ENCODE peak calls at places on chromosome 10, in four cellular contexts. F is K562, N is SK-N-SH, C is HepG2. Q is an unnamed sample.

GRCh38 chr10:12847361-12847975 is 154.0 kb downstream of the CCDC3 start:
- DNase-seq in N (peak), C (no peak), F (peak), Q (peak)

GRCh38 chr10:110893559-110894179 is 21.9 kb downstream of the PDCD4 start:
- DNase-seq in N (peak), F (peak), C (peak), Q (peak)

GRCh38 chr10:83555264-83555663 is 584.0 kb upstream of the GHITM start:
- DNase-seq in N (no peak), C (no peak), F (no peak), Q (no peak)

GRCh38 chr10:124308811-124309210 is 109.9 kb downstream of the OAT start:
- DNase-seq in N (no peak), C (no peak), F (no peak), Q (no peak)

GRCh38 chr10:96896884-96897589 is 64.9 kb downstream of the LCOR start:
- DNase-seq in N (no peak), C (no peak), F (no peak), Q (no peak)

GRCh38 chr10:98231417-98231816 is 36.6 kb downstream of the LOXL4 start:
- DNase-seq in C (no peak), N (no peak), F (no peak), Q (no peak)

GRCh38 chr10:112565434-112566053 is 118.5 kb downstream of the VTI1A start:
- DNase-seq in C (peak), F (peak), N (peak), Q (peak)

GRCh38 chr10:22436893-22437619 is 91.8 kb downstream of the SPAG6 start:
- DNase-seq in C (peak), F (no peak), N (peak), Q (peak)

GRCh38 chr10:36177071-36177470 is 535.0 kb upstream of the FZD8 start:
- DNase-seq in N (no peak), F (no peak), C (no peak), Q (no peak)

GRCh38 chr10:31321396-31321941 is 2.5 kb downstream of the ZEB1 start:
- DNase-seq in F (no peak), C (no peak), N (peak), Q (no peak)
- TF ChIP-seq ELF1 in F (no peak), C (no peak), N (no peak), Q (no peak)

GRCh38 chr10:119550802-119551201 is 8.3 kb upstream of the RGS10 start:
- DNase-seq in C (no peak), N (no peak), F (no peak), Q (no peak)
- TF ChIP-seq ELF1 in C (no peak), N (no peak), F (no peak), Q (no peak)

DNA sequence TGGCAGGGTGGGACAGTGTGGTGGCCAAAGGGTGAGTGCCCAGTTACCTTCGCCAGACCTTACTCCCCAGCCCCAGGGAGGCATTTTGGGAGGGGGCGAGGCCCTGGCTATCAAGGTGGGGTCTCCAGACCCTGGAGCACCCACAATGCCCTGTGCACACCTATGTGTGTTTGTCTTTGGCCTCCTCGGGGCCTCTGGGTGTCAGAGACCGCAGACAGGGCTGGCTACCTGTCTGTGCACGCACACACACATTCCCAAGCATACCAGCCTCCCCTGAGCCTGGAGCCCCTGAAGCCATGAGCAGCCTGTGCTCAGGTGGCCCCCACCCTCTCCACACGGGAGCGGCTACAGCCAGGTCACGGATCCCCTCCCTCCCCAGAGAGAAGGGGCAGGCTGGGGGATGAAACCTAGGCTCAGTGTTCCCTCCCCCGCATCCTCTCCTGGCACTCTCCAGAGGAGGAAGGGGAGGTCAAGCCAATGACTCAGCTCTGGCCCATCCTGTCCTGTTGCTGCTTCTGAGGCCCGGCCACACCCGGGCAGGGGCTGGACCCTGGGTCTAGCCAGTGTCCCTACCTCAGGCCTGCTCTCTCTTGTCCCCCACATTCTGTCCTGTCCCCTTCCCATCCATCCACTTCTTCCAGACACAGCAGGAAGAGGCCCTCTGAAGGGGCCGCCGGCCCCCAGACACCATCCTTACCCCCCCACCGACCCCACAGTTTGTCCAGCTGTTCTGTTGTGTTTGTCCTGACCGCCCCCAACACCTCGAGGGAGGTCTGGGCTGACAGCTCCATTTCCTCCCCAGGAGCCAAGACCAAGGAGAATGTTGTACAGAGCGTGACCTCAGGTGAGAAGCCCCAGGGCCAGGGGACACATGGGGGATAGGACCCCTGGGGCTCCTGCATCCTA is 685 bp downstream of the SNCG start:
- DNase-seq in C (peak), F (peak), N (peak), Q (peak)
- TF ChIP-seq ELF1 in C (no peak), F (no peak), N (no peak), Q (no peak)

DNA sequence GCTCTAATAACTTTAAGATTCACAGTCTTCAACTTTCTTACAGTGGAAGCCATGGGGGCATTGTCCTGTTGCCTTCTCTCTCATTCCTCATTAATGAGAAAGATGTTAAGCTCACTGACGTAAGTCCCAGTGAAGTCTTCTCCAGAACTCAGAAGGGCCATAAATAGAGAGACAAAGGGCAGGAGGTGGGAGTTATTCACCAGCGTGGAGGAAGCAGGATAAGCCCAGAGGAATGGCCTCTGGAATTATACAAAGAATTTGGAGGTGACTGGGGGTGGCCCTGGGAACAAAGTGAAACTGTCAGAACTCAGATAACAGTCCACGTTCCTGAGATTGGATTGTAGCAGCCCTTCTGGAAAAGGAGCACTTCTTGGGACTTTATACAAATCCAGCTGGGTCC is 52.4 kb downstream of the SORBS1 start:
- DNase-seq in C (peak), N (no peak), F (no peak), Q (no peak)
- TF ChIP-seq ELF1 in C (no peak), N (no peak), F (no peak), Q (no peak)

GRCh38 chr10:63544418-63544817 is 23.2 kb downstream of the REEP3 start:
- DNase-seq in F (no peak), N (no peak), C (no peak), Q (no peak)

GRCh38 chr10:63549810-63550209 is 28.6 kb downstream of the REEP3 start:
- DNase-seq in N (no peak), C (no peak), F (no peak), Q (no peak)

GRCh38 chr10:63548860-63549259 is 27.7 kb downstream of the REEP3 start:
- DNase-seq in C (no peak), F (no peak), N (no peak), Q (no peak)

GRCh38 chr10:63543576-63543962 is 22.4 kb downstream of the REEP3 start:
- DNase-seq in C (no peak), F (no peak), N (no peak), Q (no peak)

GRCh38 chr10:63547628-63548356 is 26.6 kb downstream of the REEP3 start:
- DNase-seq in N (peak), C (no peak), F (peak), Q (no peak)
- TF ChIP-seq ELF1 in N (no peak), C (no peak), F (no peak), Q (no peak)

GRCh38 chr10:70715853-70716795 is 43.8 kb downstream of the ADAMTS14 start:
- DNase-seq in N (no peak), F (peak), C (peak), Q (peak)
- TF ChIP-seq ELF1 in N (no peak), F (no peak), C (no peak), Q (no peak)

DNA sequence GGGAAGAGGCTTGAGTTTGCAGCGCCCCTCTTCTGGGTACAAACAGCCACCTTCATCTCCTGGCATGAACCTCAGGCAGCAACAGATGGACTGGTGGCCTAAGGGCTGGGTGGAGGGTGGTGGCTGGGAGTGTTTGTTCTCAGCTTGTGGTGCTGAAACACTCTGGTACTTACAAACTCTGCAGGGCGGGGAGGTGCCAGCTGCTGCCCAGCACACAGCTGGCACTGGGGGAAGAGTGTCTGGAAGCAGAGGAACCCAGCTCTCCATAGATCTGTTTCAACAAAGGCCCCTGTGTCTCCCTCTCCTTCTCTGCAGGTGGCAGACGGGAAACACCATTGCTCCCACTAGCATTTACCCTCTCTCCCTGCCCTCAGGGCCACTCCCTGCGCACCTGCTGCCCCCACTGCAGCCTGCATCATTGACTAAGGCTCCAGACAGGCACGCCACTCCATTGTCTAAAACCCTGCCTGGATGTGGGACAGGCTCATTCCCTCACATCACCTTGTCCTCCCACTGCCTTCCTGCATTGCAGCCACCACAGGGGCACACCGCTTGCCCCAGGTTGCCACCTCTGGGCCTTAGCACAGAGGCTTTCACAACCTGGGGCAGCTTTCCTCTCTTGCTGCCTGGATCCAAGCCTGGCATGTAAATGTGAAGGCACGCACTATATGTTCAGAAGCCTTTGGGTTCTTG is 6.5 kb downstream of the ARHGAP22 start:
- DNase-seq in F (no peak), C (no peak), N (no peak), Q (no peak)
- TF ChIP-seq ELF1 in F (no peak), C (no peak), N (no peak), Q (no peak)

DNA sequence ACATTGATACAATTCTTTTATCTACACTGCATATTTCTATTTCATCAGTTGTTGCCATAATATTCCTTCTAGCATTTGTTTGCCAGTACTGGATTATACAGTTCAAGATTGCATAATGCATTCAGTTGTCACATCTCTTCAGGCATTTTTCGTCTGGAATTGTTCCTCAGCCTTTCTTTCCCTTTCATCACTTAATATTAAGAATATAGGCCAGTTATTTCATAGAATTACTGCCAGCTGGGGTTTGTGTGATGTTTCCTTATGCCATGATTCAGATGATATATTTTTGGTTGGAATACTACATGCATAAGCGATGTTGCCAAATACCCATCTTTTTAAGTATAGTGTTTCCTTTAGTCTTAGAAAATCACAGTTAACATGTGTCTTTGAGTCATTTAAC is 20.8 kb downstream of the KIFBP start:
- DNase-seq in C (no peak), F (no peak), N (no peak), Q (no peak)
- TF ChIP-seq ELF1 in C (no peak), F (no peak), N (no peak), Q (no peak)

GRCh38 chr10:28754930-28755718 is 77.8 kb downstream of the BAMBI start:
- DNase-seq in F (no peak), N (no peak), C (no peak), Q (no peak)
- TF ChIP-seq ELF1 in F (no peak), N (no peak), C (no peak), Q (no peak)

DNA sequence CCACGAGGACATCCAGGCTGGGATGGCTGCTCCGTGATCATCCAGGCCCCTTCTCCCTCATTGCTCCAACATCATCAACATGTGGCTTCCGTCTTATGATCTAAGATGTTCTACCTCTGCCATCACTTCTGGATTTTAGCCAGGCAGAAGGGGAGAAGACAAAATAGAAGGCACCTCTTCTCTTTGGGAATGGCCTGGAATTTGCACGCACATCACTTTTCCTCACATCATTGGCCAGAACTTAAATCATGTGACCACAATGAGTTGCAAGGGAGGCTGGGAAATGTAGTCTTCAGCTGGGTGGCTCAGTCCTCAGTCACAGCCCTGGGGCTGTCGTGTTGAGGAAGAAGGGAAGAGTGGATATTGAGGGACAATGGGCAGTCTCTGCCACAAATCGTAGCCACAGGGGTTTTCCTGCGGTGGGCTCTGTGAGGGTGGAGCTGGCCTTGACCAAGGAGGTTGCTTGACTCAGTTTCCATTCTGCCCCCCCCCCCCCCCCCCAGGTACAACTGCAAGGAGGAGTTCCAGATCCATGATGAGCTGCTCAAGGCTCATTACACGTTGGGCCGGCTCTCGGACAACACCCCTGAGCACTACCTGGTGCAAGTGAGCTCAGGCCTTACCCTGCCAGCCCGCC is 50.3 kb downstream of the PALD1 start:
- DNase-seq in F (peak), C (peak), N (peak), Q (peak)
- TF ChIP-seq ELF1 in F (no peak), C (no peak), N (no peak), Q (no peak)

Q was measured in HCT116.